ENCODE peak calls at places on chromosomes 16 and 17, in eight cellular contexts. T is kidney; S is stimulated activated CD8-positive, alpha-beta memory T cell treated with anti-CD3 and anti-CD28 coated beads, Interleukin-4, amount 100 ng/mL, for 4 hours; G is dorsolateral prefrontal cortex; H is epithelial cell of esophagus; M is nucleus accumbens; B is endothelial cell; W is LoVo. P is an unnamed sample.

GRCh38 chr16:85557976-85558589 is 55.0 kb upstream of the GSE1 start:
- DNase-seq in T (no peak), S (no peak), G (no peak), H (peak), M (no peak), B (no peak), W (peak), P (no peak)

GRCh38 chr17:11899494-11899893 is 97.8 kb downstream of the ZNF18 start:
- DNase-seq in T (no peak), S (no peak), G (no peak), H (peak), M (no peak), B (no peak), W (no peak), P (no peak)

GRCh38 chr17:70865993-70866804 is 696.9 kb downstream of the KCNJ2 start:
- DNase-seq in T (no peak), S (no peak), G (no peak), H (no peak), M (no peak), B (no peak), W (no peak), P (no peak)

GRCh38 chr16:81519298-81520150 is 74.9 kb downstream of the CMIP start:
- DNase-seq in T (no peak), S (no peak), G (no peak), H (no peak), M (no peak), B (no peak), W (no peak), P (no peak)

GRCh38 chr17:81325057-81325973 is 30.2 kb upstream of the SLC38A10 start:
- DNase-seq in T (no peak), S (no peak), G (no peak), H (no peak), M (no peak), B (no peak), W (no peak), P (no peak)

GRCh38 chr16:82660078-82660645 is 33.4 kb downstream of the CDH13 start:
- DNase-seq in T (peak), S (no peak), G (no peak), H (peak), M (no peak), B (no peak), W (no peak), P (no peak)

GRCh38 chr17:4678448-4679026 is 25.4 kb downstream of the PELP1 start:
- DNase-seq in T (no peak), S (no peak), G (no peak), H (peak), M (no peak), B (no peak), W (peak), P (peak)

GRCh38 chr17:44053130-44053872 is 13.2 kb downstream of the LSM12 start:
- DNase-seq in T (no peak), S (no peak), G (no peak), H (no peak), M (no peak), B (no peak), W (no peak), P (no peak)

GRCh38 chr16:88733630-88734360 is 27.5 kb downstream of the CTU2 start:
- DNase-seq in T (no peak), S (no peak), G (no peak), H (no peak), M (no peak), B (no peak), W (no peak), P (no peak)

GRCh38 chr16:65663774-65664173 is 541.9 kb upstream of the CDH11 start:
- DNase-seq in T (no peak), S (no peak), G (no peak), H (no peak), M (no peak), B (no peak), W (no peak), P (no peak)

GRCh38 chr16:66165879-66166278 is 200.6 kb upstream of the CDH5 start:
- DNase-seq in T (no peak), S (no peak), G (no peak), H (no peak), M (no peak), B (no peak), W (no peak), P (no peak)

GRCh38 chr17:2796164-2797140 is at the start of gene RAP1GAP2:
- DNase-seq in T (peak), S (peak), G (no peak), H (no peak), M (no peak), B (no peak), W (no peak), P (peak)

GRCh38 chr17:70357196-70357595 is 187.9 kb downstream of the KCNJ2 start:
- DNase-seq in T (no peak), S (no peak), G (no peak), H (no peak), M (no peak), B (no peak), W (no peak), P (no peak)

GRCh38 chr17:68993112-68993511 is 37.9 kb upstream of the ABCA8 start:
- DNase-seq in T (no peak), S (no peak), G (no peak), H (peak), M (no peak), B (no peak), W (no peak), P (no peak)

GRCh38 chr16:59543641-59544040 is 809.5 kb upstream of the GOT2 start:
- DNase-seq in T (no peak), S (no peak), G (no peak), H (peak), M (no peak), B (no peak), W (no peak), P (no peak)

GRCh38 chr17:75405365-75406221 is at the start of gene GRB2:
- DNase-seq in T (peak), S (peak), G (peak), H (peak), M (peak), B (peak), W (peak), P (peak)

GRCh38 chr16:74275031-74275636 is 21.5 kb upstream of the PSMD7 start:
- DNase-seq in T (no peak), S (no peak), G (no peak), H (peak), M (no peak), B (no peak), W (peak), P (no peak)

GRCh38 chr17:51739245-51739886 is 419.1 kb downstream of the CA10 start:
- DNase-seq in T (no peak), S (no peak), G (no peak), H (no peak), M (no peak), B (no peak), W (no peak), P (no peak)

GRCh38 chr17:76506408-76507328 is 5.4 kb upstream of the RHBDF2 start:
- DNase-seq in T (peak), S (peak), G (peak), H (peak), M (peak), B (peak), W (peak), P (no peak)

GRCh38 chr16:26765087-26765486 is 301.6 kb upstream of the C16orf82 start:
- DNase-seq in T (no peak), S (no peak), G (no peak), H (peak), M (no peak), B (peak), W (no peak), P (peak)

GRCh38 chr16:7236824-7237410 is 95.7 kb upstream of the RBFOX1 start:
- DNase-seq in T (no peak), S (no peak), G (no peak), H (no peak), M (no peak), B (no peak), W (no peak), P (no peak)